ENCODE peak calls at places on chromosomes 16 and 17, in five cellular contexts. One of them, this sample, is unnamed.

GRCh38 chr17:55198690-55199370 is 65.9 kb upstream of the HLF start:
- DNase-seq in HFFc6: no peak
- DNase-seq in GDM1: no peak
- DNase-seq in esophagus squamous epithelium: no peak
- DNase-seq in stromal cell of bone marrow: no peak
- DNase-seq in this sample: no peak

GRCh38 chr16:19179890-19180490 is 11.9 kb downstream of the SYT17 start:
- DNase-seq in GDM1: peak; percentile 58
- DNase-seq in HFFc6: peak; percentile 28
- DNase-seq in esophagus squamous epithelium: no peak
- DNase-seq in stromal cell of bone marrow: no peak
- DNase-seq in this sample: peak; percentile 61

GRCh38 chr17:78126895-78127239 is 1.7 kb downstream of the TMC6 start:
- DNase-seq in esophagus squamous epithelium: no peak
- DNase-seq in GDM1: no peak
- DNase-seq in HFFc6: no peak
- DNase-seq in stromal cell of bone marrow: no peak
- DNase-seq in this sample: no peak

GRCh38 chr17:68141050-68141449 is 105.5 kb downstream of the KPNA2 start:
- DNase-seq in stromal cell of bone marrow: no peak
- DNase-seq in GDM1: no peak
- DNase-seq in HFFc6: no peak
- DNase-seq in esophagus squamous epithelium: no peak
- DNase-seq in this sample: no peak

GRCh38 chr17:7215652-7216139 is 3.9 kb downstream of the DLG4 start:
- DNase-seq in GDM1: no peak
- DNase-seq in esophagus squamous epithelium: no peak
- DNase-seq in HFFc6: no peak
- DNase-seq in stromal cell of bone marrow: no peak
- DNase-seq in this sample: peak; percentile 58

GRCh38 chr17:4331614-4332013 is 34.9 kb downstream of the UBE2G1 start:
- DNase-seq in GDM1: no peak
- DNase-seq in stromal cell of bone marrow: no peak
- DNase-seq in esophagus squamous epithelium: no peak
- DNase-seq in HFFc6: no peak
- DNase-seq in this sample: no peak

GRCh38 chr16:86195863-86196630 is 297.1 kb downstream of the IRF8 start:
- DNase-seq in HFFc6: no peak
- DNase-seq in GDM1: no peak
- DNase-seq in esophagus squamous epithelium: no peak
- DNase-seq in stromal cell of bone marrow: no peak
- DNase-seq in this sample: no peak

GRCh38 chr17:1779571-1780074 is 17.8 kb downstream of the SERPINF1 start:
- DNase-seq in stromal cell of bone marrow: peak; percentile 92
- DNase-seq in GDM1: no peak
- DNase-seq in HFFc6: peak; percentile 91
- DNase-seq in esophagus squamous epithelium: no peak
- DNase-seq in this sample: peak; percentile 95

GRCh38 chr17:77675816-77676799 is 282.4 kb upstream of the TNRC6C start:
- DNase-seq in esophagus squamous epithelium: no peak
- DNase-seq in HFFc6: no peak
- DNase-seq in GDM1: no peak
- DNase-seq in stromal cell of bone marrow: no peak
- DNase-seq in this sample: no peak

GRCh38 chr17:32926183-32926582 is 1.8 kb upstream of the TMEM98 start:
- DNase-seq in stromal cell of bone marrow: no peak
- DNase-seq in HFFc6: no peak
- DNase-seq in GDM1: no peak
- DNase-seq in esophagus squamous epithelium: no peak
- DNase-seq in this sample: no peak

GRCh38 chr17:28906276-28907051 is 3.6 kb upstream of the DHRS13 start:
- DNase-seq in esophagus squamous epithelium: no peak
- DNase-seq in GDM1: no peak
- DNase-seq in stromal cell of bone marrow: no peak
- DNase-seq in HFFc6: no peak
- DNase-seq in this sample: no peak

GRCh38 chr17:17922198-17922901 is 49.9 kb downstream of the TOM1L2 start:
- DNase-seq in esophagus squamous epithelium: no peak
- DNase-seq in GDM1: no peak
- DNase-seq in stromal cell of bone marrow: no peak
- DNase-seq in HFFc6: no peak
- DNase-seq in this sample: no peak

GRCh38 chr17:30376621-30377452 is 1.9 kb upstream of the CPD start:
- DNase-seq in esophagus squamous epithelium: no peak
- DNase-seq in GDM1: no peak
- DNase-seq in stromal cell of bone marrow: peak; percentile 78
- DNase-seq in HFFc6: peak; percentile 20
- DNase-seq in this sample: peak; percentile 26

GRCh38 chr17:64291268-64291851 is 28.3 kb upstream of the TEX2 start:
- DNase-seq in GDM1: no peak
- DNase-seq in stromal cell of bone marrow: no peak
- DNase-seq in esophagus squamous epithelium: no peak
- DNase-seq in HFFc6: no peak
- DNase-seq in this sample: no peak

GRCh38 chr17:75390982-75391381 is 14.5 kb downstream of the GRB2 start:
- DNase-seq in GDM1: no peak
- DNase-seq in esophagus squamous epithelium: no peak
- DNase-seq in stromal cell of bone marrow: peak; percentile 66
- DNase-seq in HFFc6: no peak
- DNase-seq in this sample: no peak

GRCh38 chr16:47018223-47018891 is 44.9 kb upstream of the DNAJA2 start:
- DNase-seq in stromal cell of bone marrow: no peak
- DNase-seq in esophagus squamous epithelium: no peak
- DNase-seq in HFFc6: peak; percentile 9
- DNase-seq in GDM1: no peak
- DNase-seq in this sample: no peak

GRCh38 chr17:17345686-17346427 is 42.7 kb downstream of the NT5M start:
- DNase-seq in HFFc6: no peak
- DNase-seq in esophagus squamous epithelium: no peak
- DNase-seq in stromal cell of bone marrow: no peak
- DNase-seq in GDM1: no peak
- DNase-seq in this sample: no peak

GRCh38 chr17:77887464-77888241 is 70.8 kb upstream of the TNRC6C start:
- DNase-seq in esophagus squamous epithelium: no peak
- DNase-seq in HFFc6: peak; percentile 51
- DNase-seq in stromal cell of bone marrow: peak; percentile 36
- DNase-seq in GDM1: no peak
- DNase-seq in this sample: peak; percentile 84

GRCh38 chr17:333626-334396 is 18.8 kb downstream of the RPH3AL start:
- DNase-seq in stromal cell of bone marrow: no peak
- DNase-seq in HFFc6: no peak
- DNase-seq in esophagus squamous epithelium: no peak
- DNase-seq in GDM1: no peak
- DNase-seq in this sample: peak; percentile 77

GRCh38 chr16:85326113-85326793 is 214.0 kb upstream of the CIBAR2 start:
- DNase-seq in HFFc6: no peak
- DNase-seq in stromal cell of bone marrow: no peak
- DNase-seq in esophagus squamous epithelium: no peak
- DNase-seq in GDM1: no peak
- DNase-seq in this sample: no peak

GRCh38 chr17:42559076-42559475 is 2.9 kb upstream of the COASY start:
- DNase-seq in HFFc6: no peak
- DNase-seq in esophagus squamous epithelium: no peak
- DNase-seq in stromal cell of bone marrow: no peak
- DNase-seq in GDM1: no peak
- DNase-seq in this sample: no peak

GRCh38 chr17:32483451-32484019 is 3.3 kb upstream of the CDK5R1 start:
- DNase-seq in GDM1: peak; percentile 9
- DNase-seq in stromal cell of bone marrow: peak; percentile 84
- DNase-seq in HFFc6: peak; percentile 61
- DNase-seq in esophagus squamous epithelium: no peak
- DNase-seq in this sample: peak; percentile 85

GRCh38 chr17:47721725-47722124 is 11.3 kb upstream of the TBX21 start:
- DNase-seq in esophagus squamous epithelium: no peak
- DNase-seq in HFFc6: no peak
- DNase-seq in stromal cell of bone marrow: no peak
- DNase-seq in GDM1: no peak
- DNase-seq in this sample: no peak

GRCh38 chr17:18044609-18045008 is 5.4 kb downstream of the GID4 start:
- DNase-seq in stromal cell of bone marrow: no peak
- DNase-seq in esophagus squamous epithelium: no peak
- DNase-seq in GDM1: no peak
- DNase-seq in HFFc6: no peak
- DNase-seq in this sample: no peak

GRCh38 chr17:60173304-60173807 is 23.6 kb downstream of the CA4 start:
- DNase-seq in HFFc6: peak; percentile 74
- DNase-seq in esophagus squamous epithelium: no peak
- DNase-seq in stromal cell of bone marrow: peak; percentile 73
- DNase-seq in GDM1: no peak
- DNase-seq in this sample: no peak

GRCh38 chr17:32912218-32912897 is 15.6 kb upstream of the TMEM98 start:
- DNase-seq in HFFc6: peak; percentile 74
- DNase-seq in stromal cell of bone marrow: peak; percentile 79
- DNase-seq in GDM1: no peak
- DNase-seq in esophagus squamous epithelium: no peak
- DNase-seq in this sample: peak; percentile 86

GRCh38 chr17:58339775-58340622 is 11.4 kb upstream of the TSPOAP1 start:
- DNase-seq in esophagus squamous epithelium: no peak
- DNase-seq in stromal cell of bone marrow: no peak
- DNase-seq in GDM1: no peak
- DNase-seq in HFFc6: no peak
- DNase-seq in this sample: no peak

GRCh38 chr17:82238562-82239201 is 9.8 kb downstream of the SLC16A3 start:
- DNase-seq in HFFc6: peak; percentile 81
- DNase-seq in esophagus squamous epithelium: no peak
- DNase-seq in stromal cell of bone marrow: no peak
- DNase-seq in GDM1: no peak
- DNase-seq in this sample: peak; percentile 70

GRCh38 chr17:30858556-30859250 is 26.9 kb downstream of the ATAD5 start:
- DNase-seq in stromal cell of bone marrow: peak; percentile 1
- DNase-seq in HFFc6: no peak
- DNase-seq in esophagus squamous epithelium: no peak
- DNase-seq in GDM1: no peak
- DNase-seq in this sample: no peak

GRCh38 chr16:47644166-47644565 is 183.0 kb downstream of the PHKB start:
- DNase-seq in HFFc6: peak; percentile 80
- DNase-seq in GDM1: no peak
- DNase-seq in esophagus squamous epithelium: no peak
- DNase-seq in stromal cell of bone marrow: peak; percentile 44
- DNase-seq in this sample: peak; percentile 35

GRCh38 chr17:72697602-72698146 is 394.8 kb downstream of the SLC39A11 start:
- DNase-seq in stromal cell of bone marrow: no peak
- DNase-seq in HFFc6: no peak
- DNase-seq in GDM1: no peak
- DNase-seq in esophagus squamous epithelium: no peak
- DNase-seq in this sample: no peak

GRCh38 chr17:53090770-53091169 is 732.0 kb upstream of the KIF2B start:
- DNase-seq in esophagus squamous epithelium: no peak
- DNase-seq in HFFc6: no peak
- DNase-seq in stromal cell of bone marrow: no peak
- DNase-seq in GDM1: no peak
- DNase-seq in this sample: no peak

GRCh38 chr17:9244066-9245052 is 223.0 kb downstream of the NTN1 start:
- DNase-seq in esophagus squamous epithelium: no peak
- DNase-seq in stromal cell of bone marrow: peak; percentile 45
- DNase-seq in HFFc6: peak; percentile 5
- DNase-seq in GDM1: no peak
- DNase-seq in this sample: peak; percentile 89

GRCh38 chr16:84616515-84616914 is 1.4 kb downstream of the COTL1 start:
- DNase-seq in GDM1: no peak
- DNase-seq in esophagus squamous epithelium: no peak
- DNase-seq in stromal cell of bone marrow: no peak
- DNase-seq in HFFc6: no peak
- DNase-seq in this sample: no peak

GRCh38 chr16:75116081-75116910 is at the start of gene LDHD:
- DNase-seq in esophagus squamous epithelium: no peak
- DNase-seq in HFFc6: peak; percentile 29
- DNase-seq in stromal cell of bone marrow: peak; percentile 34
- DNase-seq in GDM1: peak; percentile 4
- DNase-seq in this sample: peak; percentile 82

GRCh38 chr16:4309833-4310266 is 6.0 kb upstream of the GLIS2 start:
- DNase-seq in esophagus squamous epithelium: no peak
- DNase-seq in stromal cell of bone marrow: peak; percentile 85
- DNase-seq in HFFc6: peak; percentile 87
- DNase-seq in GDM1: no peak
- DNase-seq in this sample: peak; percentile 48

GRCh38 chr16:67882374-67883145 is 2.1 kb upstream of the NRN1L start:
- DNase-seq in stromal cell of bone marrow: no peak
- DNase-seq in esophagus squamous epithelium: no peak
- DNase-seq in GDM1: no peak
- DNase-seq in HFFc6: no peak
- DNase-seq in this sample: no peak

GRCh38 chr16:14350626-14351025 is 279.4 kb downstream of the PARN start:
- DNase-seq in stromal cell of bone marrow: no peak
- DNase-seq in esophagus squamous epithelium: no peak
- DNase-seq in HFFc6: no peak
- DNase-seq in GDM1: no peak
- DNase-seq in this sample: no peak

GRCh38 chr16:67719778-67720144 is 645 bp upstream of the GFOD2 start:
- DNase-seq in esophagus squamous epithelium: no peak
- DNase-seq in HFFc6: peak; percentile 66
- DNase-seq in GDM1: no peak
- DNase-seq in stromal cell of bone marrow: no peak
- DNase-seq in this sample: peak; percentile 82

This sample was measured in hepatic stellate cell.